ENCODE peak calls at places on chromosome 4, in five cellular contexts. One of them, this sample, is unnamed.

GRCh38 chr4:83917572-83917971 is 381.7 kb downstream of the GPAT3 start:
- DNase-seq in sigmoid colon: no peak
- DNase-seq in right lobe of liver: no peak
- DNase-seq in heart left ventricle: no peak
- DNase-seq in stomach: no peak
- DNase-seq in this sample: no peak

GRCh38 chr4:47160095-47160494 is 128.7 kb downstream of the GABRB1 start:
- DNase-seq in stomach: no peak
- DNase-seq in heart left ventricle: no peak
- DNase-seq in right lobe of liver: no peak
- DNase-seq in sigmoid colon: no peak
- DNase-seq in this sample: no peak

GRCh38 chr4:158949094-158949493 is 153.8 kb upstream of the RAPGEF2 start:
- DNase-seq in heart left ventricle: no peak
- DNase-seq in right lobe of liver: no peak
- DNase-seq in sigmoid colon: no peak
- DNase-seq in stomach: no peak
- DNase-seq in this sample: no peak

GRCh38 chr4:164485169-164485568 is 268.8 kb upstream of the SMIM31 start:
- DNase-seq in sigmoid colon: no peak
- DNase-seq in heart left ventricle: no peak
- DNase-seq in right lobe of liver: no peak
- DNase-seq in stomach: no peak
- DNase-seq in this sample: no peak

GRCh38 chr4:47839259-47839658 is 1.4 kb upstream of the CORIN start:
- DNase-seq in heart left ventricle: no peak
- DNase-seq in stomach: no peak
- DNase-seq in sigmoid colon: no peak
- DNase-seq in right lobe of liver: no peak
- DNase-seq in this sample: no peak

GRCh38 chr4:104408893-104409292 is 85.8 kb downstream of the CXXC4 start:
- DNase-seq in stomach: no peak
- DNase-seq in heart left ventricle: no peak
- DNase-seq in right lobe of liver: no peak
- DNase-seq in sigmoid colon: no peak
- DNase-seq in this sample: no peak

GRCh38 chr4:105586638-105587328 is 34.4 kb downstream of the ARHGEF38 start:
- DNase-seq in sigmoid colon: no peak
- DNase-seq in heart left ventricle: no peak
- DNase-seq in right lobe of liver: no peak
- DNase-seq in stomach: no peak
- DNase-seq in this sample: no peak

GRCh38 chr4:176988226-176988625 is 195.5 kb upstream of the VEGFC start:
- DNase-seq in right lobe of liver: no peak
- DNase-seq in stomach: no peak
- DNase-seq in heart left ventricle: no peak
- DNase-seq in sigmoid colon: no peak
- DNase-seq in this sample: peak; percentile 12

GRCh38 chr4:151690164-151690856 is 70.5 kb downstream of the GATB start:
- DNase-seq in right lobe of liver: no peak
- DNase-seq in stomach: peak; percentile 35
- DNase-seq in heart left ventricle: no peak
- DNase-seq in sigmoid colon: no peak
- DNase-seq in this sample: no peak

GRCh38 chr4:100287569-100287968 is 97.3 kb upstream of the DDIT4L start:
- DNase-seq in right lobe of liver: no peak
- DNase-seq in heart left ventricle: no peak
- DNase-seq in sigmoid colon: no peak
- DNase-seq in stomach: no peak
- DNase-seq in this sample: no peak

GRCh38 chr4:19992694-19993093 is 259.0 kb upstream of the SLIT2 start:
- DNase-seq in heart left ventricle: no peak
- DNase-seq in stomach: no peak
- DNase-seq in sigmoid colon: no peak
- DNase-seq in right lobe of liver: no peak
- DNase-seq in this sample: no peak

GRCh38 chr4:185190001-185190856 is 13.6 kb downstream of the CFAP97 start:
- DNase-seq in right lobe of liver: no peak
- DNase-seq in heart left ventricle: no peak
- DNase-seq in stomach: no peak
- DNase-seq in sigmoid colon: no peak
- DNase-seq in this sample: no peak
- TF ChIP-seq POLR2A in right lobe of liver: no peak
- TF ChIP-seq POLR2A in heart left ventricle: no peak
- TF ChIP-seq POLR2A in stomach: no peak
- TF ChIP-seq POLR2A in sigmoid colon: no peak
- TF ChIP-seq POLR2A in this sample: no peak

GRCh38 chr4:169649545-169650226 is 29.3 kb downstream of the CLCN3 start:
- DNase-seq in stomach: peak; percentile 38
- DNase-seq in heart left ventricle: peak; percentile 70
- DNase-seq in right lobe of liver: no peak
- DNase-seq in sigmoid colon: no peak
- DNase-seq in this sample: no peak
- TF ChIP-seq POLR2A in stomach: no peak
- TF ChIP-seq POLR2A in heart left ventricle: no peak
- TF ChIP-seq POLR2A in right lobe of liver: no peak
- TF ChIP-seq POLR2A in sigmoid colon: no peak
- TF ChIP-seq POLR2A in this sample: no peak

DNA sequence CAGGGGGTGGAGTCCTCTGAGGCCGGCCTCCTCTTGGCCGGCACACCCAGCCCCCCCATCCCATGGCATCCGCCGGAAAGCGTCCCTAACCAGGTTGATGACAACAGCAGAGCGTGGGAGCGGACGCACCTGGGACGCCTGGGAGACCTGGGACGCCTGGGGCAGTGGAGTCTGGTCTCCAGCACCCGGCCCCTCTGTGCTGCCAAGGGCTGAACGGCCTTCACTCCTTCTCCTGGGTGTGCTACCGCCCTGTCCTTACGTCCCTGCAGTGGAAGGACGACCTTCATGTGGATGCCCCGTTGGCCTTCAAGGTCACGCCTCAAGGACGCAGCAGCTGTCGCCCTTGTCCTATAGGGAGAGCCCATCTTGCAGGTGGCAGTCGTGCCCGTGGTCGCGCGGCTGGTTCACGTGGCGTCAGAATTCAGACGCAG is 26.9 kb downstream of the NKX1-1 start:
- DNase-seq in heart left ventricle: no peak
- DNase-seq in right lobe of liver: peak; percentile 44
- DNase-seq in sigmoid colon: peak; percentile 37
- DNase-seq in stomach: no peak
- DNase-seq in this sample: no peak
- TF ChIP-seq POLR2A in heart left ventricle: no peak
- TF ChIP-seq POLR2A in right lobe of liver: no peak
- TF ChIP-seq POLR2A in sigmoid colon: no peak
- TF ChIP-seq POLR2A in stomach: no peak
- TF ChIP-seq POLR2A in this sample: no peak

GRCh38 chr4:123398803-123399637 is 2.4 kb downstream of the SPRY1 start:
- DNase-seq in right lobe of liver: peak; percentile 68
- DNase-seq in heart left ventricle: peak; percentile 66
- DNase-seq in sigmoid colon: peak; percentile 81
- DNase-seq in stomach: peak; percentile 60
- DNase-seq in this sample: no peak

GRCh38 chr4:123398151-123398802 is 1.7 kb downstream of the SPRY1 start:
- DNase-seq in stomach: peak; percentile 82
- DNase-seq in sigmoid colon: peak; percentile 85
- DNase-seq in heart left ventricle: peak; percentile 70
- DNase-seq in right lobe of liver: peak; percentile 81
- DNase-seq in this sample: no peak

GRCh38 chr4:123397276-123398150 is 918 bp downstream of the SPRY1 start:
- DNase-seq in sigmoid colon: peak; percentile 78
- DNase-seq in stomach: peak; percentile 62
- DNase-seq in right lobe of liver: peak; percentile 79
- DNase-seq in heart left ventricle: peak; percentile 52
- DNase-seq in this sample: no peak

GRCh38 chr4:123393696-123394095 is 2.9 kb upstream of the SPRY1 start:
- DNase-seq in right lobe of liver: no peak
- DNase-seq in sigmoid colon: no peak
- DNase-seq in heart left ventricle: no peak
- DNase-seq in stomach: no peak
- DNase-seq in this sample: no peak

DNA sequence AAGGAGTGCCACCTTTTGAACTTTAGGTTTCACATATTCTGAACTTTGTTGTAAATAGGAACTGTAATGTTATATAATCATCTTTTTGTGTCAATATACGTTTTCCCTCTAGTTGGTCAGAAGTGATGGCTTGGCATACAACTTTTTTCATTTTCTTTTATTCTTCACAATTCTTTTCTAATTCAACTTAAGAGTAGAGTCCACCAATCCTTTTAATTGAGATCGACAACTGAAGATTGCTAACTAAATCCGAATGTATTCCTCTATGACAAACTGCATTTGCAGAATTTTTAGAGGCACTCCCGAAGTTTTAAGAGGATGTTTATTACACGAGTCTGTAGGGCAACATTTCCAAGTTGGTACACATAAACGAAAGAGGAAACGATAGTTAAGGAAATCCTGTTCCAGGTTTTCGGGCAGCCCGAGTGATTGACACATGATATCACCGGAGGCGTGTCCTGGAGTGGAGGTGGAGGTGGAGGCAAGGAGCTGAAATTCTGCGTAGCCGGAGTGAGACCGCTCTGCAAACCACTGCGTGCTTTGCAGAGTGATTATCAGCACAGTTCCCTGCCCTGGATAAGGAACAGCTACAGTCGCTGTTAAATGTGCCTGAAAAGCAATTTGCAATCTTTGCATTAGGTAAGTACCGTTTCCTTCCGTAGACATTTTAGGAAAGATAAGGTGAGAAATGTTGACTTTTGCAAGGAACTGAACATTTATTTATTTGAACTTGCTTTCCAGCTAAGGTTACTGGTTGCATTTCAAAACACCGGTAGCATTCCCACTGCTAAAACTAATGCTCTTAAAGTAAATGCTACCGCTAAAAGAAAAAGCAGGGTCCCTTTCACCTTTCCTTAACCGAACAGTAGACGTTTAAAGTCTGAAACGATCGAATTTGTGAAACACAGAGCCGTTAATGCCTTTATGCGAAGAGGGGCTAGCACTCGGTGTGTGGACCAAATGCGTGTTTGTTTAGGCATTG is at the start of gene SPRY1:
- DNase-seq in sigmoid colon: peak; percentile 94
- DNase-seq in heart left ventricle: peak; percentile 91
- DNase-seq in stomach: peak; percentile 91
- DNase-seq in right lobe of liver: peak; percentile 87
- DNase-seq in this sample: no peak
- TF ChIP-seq POLR2A in sigmoid colon: peak; percentile 27
- TF ChIP-seq POLR2A in heart left ventricle: peak; percentile 96
- TF ChIP-seq POLR2A in stomach: peak; percentile 30
- TF ChIP-seq POLR2A in right lobe of liver: peak; percentile 83
- TF ChIP-seq POLR2A in this sample: no peak

DNA sequence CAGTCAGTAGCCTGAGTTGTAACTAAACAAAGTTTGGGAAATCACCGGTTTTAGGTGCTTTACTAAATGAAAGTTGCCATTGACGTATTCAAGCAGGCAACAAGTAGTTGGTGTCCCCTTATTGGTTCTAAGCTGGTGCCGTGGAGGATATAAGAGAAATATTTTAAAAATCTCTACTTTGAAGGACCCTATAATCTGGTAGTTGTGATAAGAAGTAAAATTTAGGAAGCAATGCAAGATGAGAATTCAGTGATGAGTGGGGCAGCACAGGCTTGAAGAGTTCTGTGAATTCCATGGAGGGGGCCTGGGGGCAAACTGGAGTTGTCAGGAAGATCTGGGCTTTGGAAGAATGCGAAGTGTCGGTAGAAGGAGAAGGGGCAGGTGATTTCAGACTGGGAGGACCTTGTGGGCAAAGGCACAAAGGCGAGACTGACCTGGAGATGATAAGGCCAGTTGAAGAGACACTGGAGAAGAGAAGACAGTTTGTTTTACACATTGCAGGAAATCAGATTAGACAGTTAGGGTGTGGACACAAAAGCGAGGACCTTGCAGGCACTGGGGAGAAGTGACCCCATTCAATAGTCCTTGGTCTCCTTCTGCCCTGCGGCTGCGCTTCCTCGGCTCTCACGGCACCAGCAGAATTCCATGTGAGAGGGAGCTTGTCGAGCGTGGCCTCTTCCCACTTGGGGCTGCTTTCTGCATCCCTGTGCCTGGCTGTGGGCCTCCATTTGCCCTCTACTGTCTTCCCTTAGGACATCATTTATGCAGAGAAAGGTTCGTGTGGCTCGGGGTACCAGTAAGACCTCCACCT is 1.3 kb downstream of the RHOH start:
- DNase-seq in right lobe of liver: no peak
- DNase-seq in heart left ventricle: no peak
- DNase-seq in sigmoid colon: no peak
- DNase-seq in stomach: no peak
- DNase-seq in this sample: no peak
- TF ChIP-seq POLR2A in right lobe of liver: no peak
- TF ChIP-seq POLR2A in heart left ventricle: no peak
- TF ChIP-seq POLR2A in sigmoid colon: no peak
- TF ChIP-seq POLR2A in stomach: no peak
- TF ChIP-seq POLR2A in this sample: no peak

GRCh38 chr4:3207531-3208037 is 41.4 kb upstream of the MSANTD1 start:
- DNase-seq in right lobe of liver: no peak
- DNase-seq in stomach: no peak
- DNase-seq in sigmoid colon: no peak
- DNase-seq in heart left ventricle: no peak
- DNase-seq in this sample: no peak
- TF ChIP-seq POLR2A in right lobe of liver: peak; percentile 42
- TF ChIP-seq POLR2A in stomach: no peak
- TF ChIP-seq POLR2A in sigmoid colon: no peak
- TF ChIP-seq POLR2A in heart left ventricle: no peak
- TF ChIP-seq POLR2A in this sample: no peak

DNA sequence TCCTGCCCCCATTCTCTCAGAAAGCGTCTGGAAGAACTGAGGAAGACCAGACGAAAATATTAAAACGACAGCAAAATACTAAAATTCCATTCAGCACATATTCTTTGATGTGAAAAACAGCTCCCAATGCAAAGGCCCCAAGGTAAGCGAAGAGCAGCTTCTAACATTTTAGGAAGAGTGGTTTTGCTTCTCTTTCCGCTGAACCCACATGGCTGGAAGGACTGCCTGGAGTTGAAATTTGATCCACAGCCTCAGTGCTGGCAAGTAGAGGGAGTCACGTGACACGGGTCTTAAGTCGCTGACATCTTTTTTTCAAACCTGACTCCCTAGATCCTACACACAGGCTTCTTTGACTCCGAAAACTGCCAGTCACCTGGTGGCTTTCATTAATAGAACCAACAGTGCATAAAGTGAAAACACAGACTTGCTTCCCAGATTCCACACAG is at the start of gene FAM13A:
- DNase-seq in right lobe of liver: peak; percentile 71
- DNase-seq in stomach: peak; percentile 85
- DNase-seq in sigmoid colon: peak; percentile 95
- DNase-seq in heart left ventricle: peak; percentile 75
- DNase-seq in this sample: peak; percentile 17
- TF ChIP-seq POLR2A in right lobe of liver: no peak
- TF ChIP-seq POLR2A in stomach: no peak
- TF ChIP-seq POLR2A in sigmoid colon: no peak
- TF ChIP-seq POLR2A in heart left ventricle: peak; percentile 18
- TF ChIP-seq POLR2A in this sample: no peak

This sample was measured in H54.